ENCODE peak calls at places on chromosome 14, in ten cellular contexts. One of them, this sample, is unnamed. For H3K36me3, the result is how much of the 10 kb centered on the place peaks cover.

GRCh38 chr14:97185186-97185585 is 388.0 kb downstream of the VRK1 start:
- DNase-seq in OCI-LY7: peak
- DNase-seq in Panc1: peak
- DNase-seq in fibroblast of lung: peak
- DNase-seq in brain microvascular endothelial cell: no peak
- DNase-seq in lower lobe of right lung: no peak
- DNase-seq in pancreas: no peak
- DNase-seq in uterus: no peak
- DNase-seq in neural progenitor cell: peak
- DNase-seq in sigmoid colon: no peak
- DNase-seq in this sample: no peak

GRCh38 chr14:53509227-53509822 is 356.2 kb upstream of the DDHD1 start:
- DNase-seq in Panc1: no peak
- DNase-seq in sigmoid colon: peak
- DNase-seq in neural progenitor cell: peak
- DNase-seq in fibroblast of lung: peak
- DNase-seq in brain microvascular endothelial cell: no peak
- DNase-seq in pancreas: no peak
- DNase-seq in OCI-LY7: no peak
- DNase-seq in lower lobe of right lung: no peak
- DNase-seq in uterus: peak
- DNase-seq in this sample: no peak

GRCh38 chr14:70563869-70564268 is 29.1 kb upstream of the ADAM20 start:
- DNase-seq in brain microvascular endothelial cell: no peak
- DNase-seq in OCI-LY7: no peak
- DNase-seq in Panc1: no peak
- DNase-seq in sigmoid colon: no peak
- DNase-seq in uterus: no peak
- DNase-seq in fibroblast of lung: no peak
- DNase-seq in lower lobe of right lung: no peak
- DNase-seq in pancreas: no peak
- DNase-seq in neural progenitor cell: no peak
- DNase-seq in this sample: no peak

GRCh38 chr14:65268594-65268993 is 143.9 kb upstream of the FUT8 start:
- DNase-seq in uterus: no peak
- DNase-seq in Panc1: no peak
- DNase-seq in brain microvascular endothelial cell: no peak
- DNase-seq in OCI-LY7: no peak
- DNase-seq in fibroblast of lung: no peak
- DNase-seq in sigmoid colon: no peak
- DNase-seq in lower lobe of right lung: no peak
- DNase-seq in neural progenitor cell: no peak
- DNase-seq in pancreas: no peak
- DNase-seq in this sample: no peak

GRCh38 chr14:35385042-35385839 is 19.3 kb downstream of the NFKBIA start:
- DNase-seq in fibroblast of lung: peak
- DNase-seq in lower lobe of right lung: no peak
- DNase-seq in neural progenitor cell: peak
- DNase-seq in OCI-LY7: no peak
- DNase-seq in Panc1: no peak
- DNase-seq in uterus: peak
- DNase-seq in pancreas: peak
- DNase-seq in sigmoid colon: peak
- DNase-seq in brain microvascular endothelial cell: peak
- DNase-seq in this sample: peak

GRCh38 chr14:105926415-105927093 is 400.2 kb downstream of the TMEM121 start:
- DNase-seq in neural progenitor cell: no peak
- DNase-seq in uterus: no peak
- DNase-seq in fibroblast of lung: no peak
- DNase-seq in OCI-LY7: no peak
- DNase-seq in lower lobe of right lung: peak
- DNase-seq in Panc1: no peak
- DNase-seq in pancreas: no peak
- DNase-seq in brain microvascular endothelial cell: no peak
- DNase-seq in sigmoid colon: peak
- DNase-seq in this sample: no peak

GRCh38 chr14:55373784-55374725 is 37.6 kb downstream of the ATG14 start:
- DNase-seq in lower lobe of right lung: no peak
- DNase-seq in brain microvascular endothelial cell: no peak
- DNase-seq in fibroblast of lung: peak
- DNase-seq in neural progenitor cell: no peak
- DNase-seq in pancreas: no peak
- DNase-seq in sigmoid colon: no peak
- DNase-seq in uterus: no peak
- DNase-seq in Panc1: peak
- DNase-seq in OCI-LY7: peak
- DNase-seq in this sample: no peak

GRCh38 chr14:85241022-85241880 is 288.7 kb upstream of the FLRT2 start:
- DNase-seq in fibroblast of lung: peak
- DNase-seq in neural progenitor cell: peak
- DNase-seq in uterus: no peak
- DNase-seq in lower lobe of right lung: no peak
- DNase-seq in brain microvascular endothelial cell: no peak
- DNase-seq in pancreas: peak
- DNase-seq in OCI-LY7: no peak
- DNase-seq in Panc1: no peak
- DNase-seq in sigmoid colon: no peak
- DNase-seq in this sample: no peak

GRCh38 chr14:102779574-102780315 is 2.5 kb downstream of the TRAF3 start:
- DNase-seq in fibroblast of lung: no peak
- DNase-seq in uterus: no peak
- DNase-seq in neural progenitor cell: no peak
- DNase-seq in Panc1: no peak
- DNase-seq in brain microvascular endothelial cell: no peak
- DNase-seq in sigmoid colon: no peak
- DNase-seq in OCI-LY7: no peak
- DNase-seq in lower lobe of right lung: no peak
- DNase-seq in pancreas: no peak
- DNase-seq in this sample: no peak

GRCh38 chr14:59098377-59098776 is 90.1 kb upstream of the DAAM1 start:
- DNase-seq in OCI-LY7: no peak
- DNase-seq in Panc1: no peak
- DNase-seq in brain microvascular endothelial cell: peak
- DNase-seq in uterus: no peak
- DNase-seq in neural progenitor cell: no peak
- DNase-seq in fibroblast of lung: peak
- DNase-seq in sigmoid colon: no peak
- DNase-seq in lower lobe of right lung: no peak
- DNase-seq in pancreas: no peak
- DNase-seq in this sample: no peak

GRCh38 chr14:99619873-99620834 is 16.1 kb upstream of the CCDC85C start:
- DNase-seq in lower lobe of right lung: no peak
- DNase-seq in brain microvascular endothelial cell: no peak
- DNase-seq in uterus: no peak
- DNase-seq in neural progenitor cell: peak
- DNase-seq in fibroblast of lung: peak
- DNase-seq in OCI-LY7: no peak
- DNase-seq in sigmoid colon: no peak
- DNase-seq in pancreas: no peak
- DNase-seq in Panc1: no peak
- DNase-seq in this sample: no peak

GRCh38 chr14:34920339-34920738 is 45.2 kb upstream of the BAZ1A start:
- DNase-seq in sigmoid colon: no peak
- DNase-seq in OCI-LY7: no peak
- DNase-seq in neural progenitor cell: no peak
- DNase-seq in lower lobe of right lung: no peak
- DNase-seq in uterus: no peak
- DNase-seq in fibroblast of lung: peak
- DNase-seq in Panc1: no peak
- DNase-seq in brain microvascular endothelial cell: no peak
- DNase-seq in pancreas: no peak
- DNase-seq in this sample: no peak

GRCh38 chr14:24332094-24332983 is 2.5 kb downstream of the ADCY4 start:
- DNase-seq in fibroblast of lung: peak
- DNase-seq in sigmoid colon: peak
- DNase-seq in brain microvascular endothelial cell: peak
- DNase-seq in pancreas: peak
- DNase-seq in Panc1: peak
- DNase-seq in uterus: peak
- DNase-seq in OCI-LY7: peak
- DNase-seq in neural progenitor cell: peak
- DNase-seq in lower lobe of right lung: peak
- DNase-seq in this sample: peak

GRCh38 chr14:55589171-55589570 is 9.2 kb downstream of the KTN1 start:
- DNase-seq in fibroblast of lung: no peak
- DNase-seq in sigmoid colon: no peak
- DNase-seq in neural progenitor cell: no peak
- DNase-seq in brain microvascular endothelial cell: no peak
- DNase-seq in Panc1: no peak
- DNase-seq in lower lobe of right lung: no peak
- DNase-seq in uterus: no peak
- DNase-seq in OCI-LY7: no peak
- DNase-seq in pancreas: no peak
- DNase-seq in this sample: no peak

GRCh38 chr14:68952544-68953535 is 26.3 kb downstream of the ACTN1 start:
- DNase-seq in OCI-LY7: no peak
- DNase-seq in neural progenitor cell: no peak
- DNase-seq in brain microvascular endothelial cell: no peak
- DNase-seq in lower lobe of right lung: no peak
- DNase-seq in sigmoid colon: peak
- DNase-seq in uterus: peak
- DNase-seq in fibroblast of lung: peak
- DNase-seq in pancreas: no peak
- DNase-seq in Panc1: no peak
- DNase-seq in this sample: peak
- H3K4me3 ChIP-seq in OCI-LY7: no peak
- H3K4me3 ChIP-seq in neural progenitor cell: no peak
- H3K4me3 ChIP-seq in brain microvascular endothelial cell: peak
- H3K4me3 ChIP-seq in lower lobe of right lung: peak
- H3K4me3 ChIP-seq in sigmoid colon: peak
- H3K4me3 ChIP-seq in uterus: peak
- H3K4me3 ChIP-seq in fibroblast of lung: no peak
- H3K4me3 ChIP-seq in pancreas: no peak
- H3K4me3 ChIP-seq in Panc1: no peak
- H3K4me3 ChIP-seq in this sample: peak

DNA sequence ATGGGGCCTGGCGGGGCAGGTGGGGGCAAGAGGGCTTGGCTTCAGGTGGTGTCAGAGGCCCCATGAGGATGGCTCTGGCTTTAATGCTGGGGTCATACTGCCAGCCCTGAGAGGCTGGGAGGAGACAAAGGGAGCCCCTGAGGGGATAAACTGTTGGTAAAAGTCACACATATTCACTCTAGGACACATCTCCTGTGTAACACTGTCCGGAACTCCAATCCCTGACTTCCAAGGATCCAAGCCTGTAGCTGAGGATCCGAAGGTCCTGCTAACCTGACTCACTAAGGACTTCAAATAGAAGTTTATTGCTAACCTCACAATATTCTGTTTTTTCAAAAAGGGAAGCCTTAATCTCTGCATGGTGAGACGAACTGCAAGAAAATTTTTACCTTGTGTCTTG is 39.2 kb upstream of the GPR68 start:
- DNase-seq in neural progenitor cell: no peak
- DNase-seq in brain microvascular endothelial cell: no peak
- DNase-seq in Panc1: no peak
- DNase-seq in uterus: no peak
- DNase-seq in OCI-LY7: peak
- DNase-seq in pancreas: no peak
- DNase-seq in fibroblast of lung: no peak
- DNase-seq in sigmoid colon: no peak
- DNase-seq in lower lobe of right lung: no peak
- DNase-seq in this sample: no peak
- H3K36me3 ChIP-seq in neural progenitor cell: under half
- H3K36me3 ChIP-seq in brain microvascular endothelial cell: under half
- H3K36me3 ChIP-seq in Panc1: under half
- H3K36me3 ChIP-seq in uterus: under half
- H3K36me3 ChIP-seq in OCI-LY7: half or more
- H3K36me3 ChIP-seq in pancreas: under half
- H3K36me3 ChIP-seq in fibroblast of lung: under half
- H3K36me3 ChIP-seq in sigmoid colon: under half
- H3K36me3 ChIP-seq in lower lobe of right lung: half or more
- H3K36me3 ChIP-seq in this sample: under half

GRCh38 chr14:74691456-74691855 is 21.4 kb downstream of the AREL1 start:
- DNase-seq in sigmoid colon: no peak
- DNase-seq in fibroblast of lung: no peak
- DNase-seq in Panc1: no peak
- DNase-seq in OCI-LY7: no peak
- DNase-seq in neural progenitor cell: no peak
- DNase-seq in pancreas: no peak
- DNase-seq in lower lobe of right lung: no peak
- DNase-seq in uterus: no peak
- DNase-seq in brain microvascular endothelial cell: no peak
- DNase-seq in this sample: no peak
- H3K27ac ChIP-seq in sigmoid colon: no peak
- H3K27ac ChIP-seq in fibroblast of lung: no peak
- H3K27ac ChIP-seq in Panc1: no peak
- H3K27ac ChIP-seq in OCI-LY7: no peak
- H3K27ac ChIP-seq in neural progenitor cell: no peak
- H3K27ac ChIP-seq in pancreas: no peak
- H3K27ac ChIP-seq in lower lobe of right lung: no peak
- H3K27ac ChIP-seq in uterus: peak
- H3K27ac ChIP-seq in brain microvascular endothelial cell: no peak
- H3K27ac ChIP-seq in this sample: no peak

GRCh38 chr14:20623798-20624197 is 17.7 kb downstream of the OR6S1 start:
- DNase-seq in neural progenitor cell: no peak
- DNase-seq in uterus: no peak
- DNase-seq in brain microvascular endothelial cell: no peak
- DNase-seq in fibroblast of lung: no peak
- DNase-seq in pancreas: no peak
- DNase-seq in sigmoid colon: no peak
- DNase-seq in lower lobe of right lung: no peak
- DNase-seq in OCI-LY7: no peak
- DNase-seq in Panc1: no peak
- DNase-seq in this sample: no peak

GRCh38 chr14:20627337-20628032 is 14.0 kb downstream of the OR6S1 start:
- DNase-seq in sigmoid colon: no peak
- DNase-seq in pancreas: no peak
- DNase-seq in neural progenitor cell: no peak
- DNase-seq in lower lobe of right lung: no peak
- DNase-seq in Panc1: no peak
- DNase-seq in uterus: no peak
- DNase-seq in fibroblast of lung: no peak
- DNase-seq in OCI-LY7: no peak
- DNase-seq in brain microvascular endothelial cell: no peak
- DNase-seq in this sample: no peak

GRCh38 chr14:20624495-20625070 is 16.9 kb downstream of the OR6S1 start:
- DNase-seq in uterus: no peak
- DNase-seq in sigmoid colon: peak
- DNase-seq in Panc1: no peak
- DNase-seq in OCI-LY7: no peak
- DNase-seq in fibroblast of lung: peak
- DNase-seq in lower lobe of right lung: peak
- DNase-seq in brain microvascular endothelial cell: peak
- DNase-seq in pancreas: no peak
- DNase-seq in neural progenitor cell: peak
- DNase-seq in this sample: no peak

GRCh38 chr14:20628063-20628854 is 13.2 kb downstream of the OR6S1 start:
- DNase-seq in sigmoid colon: no peak
- DNase-seq in Panc1: no peak
- DNase-seq in lower lobe of right lung: no peak
- DNase-seq in fibroblast of lung: no peak
- DNase-seq in pancreas: no peak
- DNase-seq in uterus: no peak
- DNase-seq in brain microvascular endothelial cell: no peak
- DNase-seq in neural progenitor cell: peak
- DNase-seq in OCI-LY7: no peak
- DNase-seq in this sample: no peak

DNA sequence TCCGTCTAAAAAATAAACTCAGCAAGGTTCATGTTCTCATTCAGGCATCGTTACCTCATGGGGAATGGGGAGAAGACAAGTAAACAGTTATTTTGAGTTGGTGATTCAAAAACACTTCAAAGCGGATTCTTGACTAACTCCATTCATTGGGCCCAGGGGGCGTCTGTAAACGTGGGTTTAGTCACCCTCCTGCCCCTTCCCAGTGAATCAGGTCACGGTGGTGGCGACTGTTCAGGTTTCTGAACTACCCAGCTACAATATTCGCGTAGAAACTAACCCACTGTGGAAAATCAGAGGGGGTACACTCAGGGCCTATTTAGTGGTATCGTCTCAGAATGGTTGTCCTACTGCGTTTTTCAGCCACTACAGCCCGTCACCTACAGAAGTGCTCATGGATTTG is 15.2 kb downstream of the OR6S1 start:
- DNase-seq in brain microvascular endothelial cell: no peak
- DNase-seq in sigmoid colon: no peak
- DNase-seq in Panc1: no peak
- DNase-seq in pancreas: no peak
- DNase-seq in neural progenitor cell: peak
- DNase-seq in fibroblast of lung: no peak
- DNase-seq in lower lobe of right lung: no peak
- DNase-seq in uterus: no peak
- DNase-seq in OCI-LY7: no peak
- DNase-seq in this sample: no peak
- H3K4me3 ChIP-seq in brain microvascular endothelial cell: peak
- H3K4me3 ChIP-seq in sigmoid colon: peak
- H3K4me3 ChIP-seq in Panc1: peak
- H3K4me3 ChIP-seq in pancreas: no peak
- H3K4me3 ChIP-seq in neural progenitor cell: peak
- H3K4me3 ChIP-seq in fibroblast of lung: no peak
- H3K4me3 ChIP-seq in lower lobe of right lung: no peak
- H3K4me3 ChIP-seq in uterus: no peak
- H3K4me3 ChIP-seq in OCI-LY7: no peak
- H3K4me3 ChIP-seq in this sample: no peak

This sample was measured in aorta.